ENCODE peak calls at places on chromosomes 7 and 10, in ten cellular contexts. P is GM18507; K is EL; W is naive thymus-derived CD8-positive, alpha-beta T cell; J is WTC11; F is heart left ventricle; V is stimulated activated CD4-positive, alpha-beta T cell treated with anti-CD3 and anti-CD28 coated beads, Interleukin-4, amount 100 ng/mL, for 1 hour; Q is A549; S is NCI-H1694; I is choroid plexus epithelial cell. Z is an unnamed sample.
A peak's percentile ranks its signal among the peaks of the same experiment; 100 is the strongest.

GRCh38 chr10:32271617-32272016 is 75.3 kb downstream of the EPC1 start:
- DNase-seq in P (no peak), K (no peak), W (no peak), J (no peak), F (no peak), V (no peak), Q (no peak), S (no peak), I (peak; percentile 67), Z (no peak)

GRCh38 chr7:151231080-151231479 is 1.2 kb upstream of the CHPF2 start:
- DNase-seq in P (no peak), K (peak; percentile 16), W (no peak), J (no peak), F (no peak), V (no peak), Q (no peak), S (no peak), I (no peak), Z (no peak)

GRCh38 chr10:123580426-123580825 is 85.7 kb upstream of the GPR26 start:
- DNase-seq in P (no peak), K (no peak), W (no peak), J (no peak), F (no peak), V (no peak), Q (no peak), S (no peak), I (no peak), Z (no peak)

GRCh38 chr10:132827423-132827789 is 41.5 kb upstream of the NKX6-2 start:
- DNase-seq in P (no peak), K (no peak), W (no peak), J (no peak), F (no peak), V (no peak), Q (no peak), S (no peak), I (no peak), Z (no peak)

GRCh38 chr7:117385340-117386124 is 41.8 kb downstream of the ASZ1 start:
- DNase-seq in P (no peak), K (peak; percentile 32), W (no peak), J (no peak), F (no peak), V (no peak), Q (peak; percentile 27), S (peak; percentile 29), I (peak; percentile 58), Z (no peak)

GRCh38 chr7:107035446-107035845 is 9.1 kb upstream of the PRKAR2B start:
- DNase-seq in P (no peak), K (peak; percentile 88), W (no peak), J (no peak), F (no peak), V (no peak), Q (peak; percentile 59), S (no peak), I (peak; percentile 88), Z (no peak)

GRCh38 chr7:71414490-71414889 is 282.5 kb downstream of the GALNT17 start:
- DNase-seq in P (no peak), K (no peak), W (no peak), J (no peak), F (peak; percentile 88), V (no peak), Q (no peak), S (no peak), I (peak; percentile 8), Z (no peak)

GRCh38 chr7:77422500-77422899 is 6.4 kb upstream of the GSAP start:
- DNase-seq in P (no peak), K (no peak), W (no peak), J (no peak), F (no peak), V (no peak), Q (no peak), S (no peak), I (no peak), Z (no peak)

GRCh38 chr10:14564268-14564744 is 210.4 kb downstream of the FAM107B start:
- DNase-seq in P (no peak), K (no peak), W (peak; percentile 22), J (no peak), F (no peak), V (no peak), Q (no peak), S (no peak), I (no peak), Z (no peak)

GRCh38 chr10:61836888-61837747 is 64.4 kb upstream of the ARID5B start:
- DNase-seq in P (no peak), K (peak; percentile 82), W (no peak), J (no peak), F (no peak), V (no peak), Q (peak; percentile 67), S (no peak), I (peak; percentile 84), Z (no peak)

GRCh38 chr10:42950606-42951485 is 126.0 kb upstream of the RET start:
- DNase-seq in P (no peak), K (no peak), W (no peak), J (no peak), F (no peak), V (no peak), Q (no peak), S (no peak), I (no peak), Z (peak; percentile 28)

GRCh38 chr10:86684305-86684704 is 16.0 kb downstream of the LDB3 start:
- DNase-seq in P (no peak), K (peak; percentile 28), W (no peak), J (peak; percentile 59), F (peak; percentile 81), V (no peak), Q (no peak), S (peak; percentile 24), I (peak; percentile 25), Z (no peak)

GRCh38 chr10:29681700-29682444 is 47.1 kb upstream of the SVIL start:
- DNase-seq in P (no peak), K (no peak), W (peak; percentile 47), J (no peak), F (no peak), V (peak; percentile 24), Q (no peak), S (no peak), I (no peak), Z (peak; percentile 94)

GRCh38 chr7:80392229-80393169 is 119.4 kb downstream of the GNAT3 start:
- DNase-seq in P (no peak), K (peak; percentile 38), W (no peak), J (no peak), F (no peak), V (no peak), Q (peak; percentile 36), S (peak; percentile 71), I (peak; percentile 78), Z (no peak)

GRCh38 chr7:149751058-149751775 is 22.2 kb downstream of the ZNF467 start:
- DNase-seq in P (no peak), K (no peak), W (no peak), J (no peak), F (no peak), V (no peak), Q (no peak), S (no peak), I (no peak), Z (no peak)

GRCh38 chr7:135342887-135343286 is 109.2 kb downstream of the STRA8 start:
- DNase-seq in P (no peak), K (peak; percentile 3), W (no peak), J (no peak), F (peak; percentile 85), V (no peak), Q (no peak), S (peak; percentile 75), I (peak; percentile 12), Z (no peak)

GRCh38 chr7:122304996-122305421 is 459 bp upstream of the FEZF1 start:
- DNase-seq in P (no peak), K (no peak), W (no peak), J (peak; percentile 35), F (no peak), V (no peak), Q (no peak), S (peak; percentile 12), I (peak; percentile 29), Z (no peak)

GRCh38 chr10:127157506-127158205 is 38.7 kb downstream of the INSYN2A start:
- DNase-seq in P (no peak), K (no peak), W (no peak), J (no peak), F (no peak), V (no peak), Q (no peak), S (no peak), I (peak; percentile 65), Z (no peak)

GRCh38 chr10:91712315-91712714 is 79.4 kb upstream of the PPP1R3C start:
- DNase-seq in P (no peak), K (no peak), W (no peak), J (no peak), F (no peak), V (no peak), Q (no peak), S (no peak), I (peak; percentile 13), Z (no peak)

GRCh38 chr7:40306596-40306995 is 171.8 kb downstream of the SUGCT start:
- DNase-seq in P (no peak), K (peak; percentile 37), W (no peak), J (no peak), F (no peak), V (no peak), Q (no peak), S (no peak), I (peak; percentile 93), Z (no peak)

GRCh38 chr10:120420421-120420820 is 36.6 kb upstream of the PLPP4 start:
- DNase-seq in P (no peak), K (no peak), W (no peak), J (no peak), F (no peak), V (no peak), Q (no peak), S (no peak), I (no peak), Z (no peak)

GRCh38 chr10:385571-386300 is 250.5 kb downstream of the ZMYND11 start:
- DNase-seq in P (no peak), K (no peak), W (no peak), J (no peak), F (no peak), V (no peak), Q (no peak), S (no peak), I (no peak), Z (no peak)

GRCh38 chr10:63166742-63167258 is 33.7 kb downstream of the NRBF2 start:
- DNase-seq in P (peak; percentile 8), K (peak; percentile 73), W (no peak), J (no peak), F (no peak), V (no peak), Q (peak; percentile 84), S (peak; percentile 69), I (peak; percentile 93), Z (no peak)

GRCh38 chr10:36779238-36779846 is 346.1 kb upstream of the ANKRD30A start:
- DNase-seq in P (no peak), K (peak; percentile 35), W (no peak), J (peak; percentile 24), F (no peak), V (no peak), Q (peak; percentile 70), S (peak; percentile 55), I (peak; percentile 91), Z (no peak)

GRCh38 chr7:102874166-102874829 is 38.5 kb upstream of the LRRC17 start:
- DNase-seq in P (peak; percentile 40), K (peak; percentile 88), W (no peak), J (no peak), F (no peak), V (no peak), Q (peak; percentile 81), S (no peak), I (peak; percentile 84), Z (no peak)

GRCh38 chr10:1206601-1207000 is 150.4 kb downstream of the WDR37 start:
- DNase-seq in P (no peak), K (no peak), W (no peak), J (no peak), F (no peak), V (no peak), Q (no peak), S (no peak), I (no peak), Z (no peak)

GRCh38 chr7:142795339-142795863 is 24.6 kb downstream of the PRSS2 start:
- DNase-seq in P (no peak), K (no peak), W (peak; percentile 61), J (peak; percentile 37), F (no peak), V (peak; percentile 67), Q (no peak), S (no peak), I (no peak), Z (no peak)

GRCh38 chr7:19491821-19492452 is 216.9 kb downstream of the POLR1F start:
- DNase-seq in P (no peak), K (peak; percentile 51), W (no peak), J (no peak), F (no peak), V (no peak), Q (peak; percentile 24), S (no peak), I (peak; percentile 83), Z (no peak)

Z was measured in CD14-positive monocyte.